ENCODE peak calls at places on chromosomes 13 and 19, in eight cellular contexts. One of them, this sample, is unnamed.

GRCh38 chr13:95481051-95481775 is 71.3 kb upstream of the CLDN10 start:
- DNase-seq in thoracic aorta: no peak
- DNase-seq in endothelial cell: no peak
- DNase-seq in activated CD4-positive, alpha-beta T cell treated with anti-CD3 and anti-CD28 coated beads for 4 hours: no peak
- DNase-seq in breast epithelium: no peak
- DNase-seq in posterior vena cava: no peak
- DNase-seq in activated CD8-positive, alpha-beta T cell treated with anti-CD3 and anti-CD28 coated beads for 36 hours: no peak
- DNase-seq in GM04504: no peak
- DNase-seq in this sample: peak; percentile 43

GRCh38 chr19:35414442-35414841 is 33.6 kb upstream of the FFAR2 start:
- DNase-seq in posterior vena cava: peak; percentile 13
- DNase-seq in GM04504: no peak
- DNase-seq in activated CD4-positive, alpha-beta T cell treated with anti-CD3 and anti-CD28 coated beads for 4 hours: no peak
- DNase-seq in breast epithelium: no peak
- DNase-seq in activated CD8-positive, alpha-beta T cell treated with anti-CD3 and anti-CD28 coated beads for 36 hours: peak; percentile 7
- DNase-seq in thoracic aorta: no peak
- DNase-seq in endothelial cell: no peak
- DNase-seq in this sample: no peak

GRCh38 chr19:32168606-32169005 is 176.8 kb upstream of the ZNF507 start:
- DNase-seq in breast epithelium: no peak
- DNase-seq in GM04504: no peak
- DNase-seq in endothelial cell: no peak
- DNase-seq in activated CD8-positive, alpha-beta T cell treated with anti-CD3 and anti-CD28 coated beads for 36 hours: no peak
- DNase-seq in posterior vena cava: no peak
- DNase-seq in activated CD4-positive, alpha-beta T cell treated with anti-CD3 and anti-CD28 coated beads for 4 hours: no peak
- DNase-seq in thoracic aorta: no peak
- DNase-seq in this sample: no peak

GRCh38 chr19:4969772-4970531 is 1.0 kb downstream of the KDM4B start:
- DNase-seq in GM04504: no peak
- DNase-seq in posterior vena cava: no peak
- DNase-seq in endothelial cell: no peak
- DNase-seq in thoracic aorta: no peak
- DNase-seq in breast epithelium: no peak
- DNase-seq in activated CD8-positive, alpha-beta T cell treated with anti-CD3 and anti-CD28 coated beads for 36 hours: peak; percentile 22
- DNase-seq in activated CD4-positive, alpha-beta T cell treated with anti-CD3 and anti-CD28 coated beads for 4 hours: no peak
- DNase-seq in this sample: peak; percentile 59

GRCh38 chr19:44577566-44577874 is 35.8 kb upstream of the IGSF23 start:
- DNase-seq in endothelial cell: no peak
- DNase-seq in thoracic aorta: no peak
- DNase-seq in activated CD8-positive, alpha-beta T cell treated with anti-CD3 and anti-CD28 coated beads for 36 hours: no peak
- DNase-seq in GM04504: no peak
- DNase-seq in breast epithelium: no peak
- DNase-seq in activated CD4-positive, alpha-beta T cell treated with anti-CD3 and anti-CD28 coated beads for 4 hours: no peak
- DNase-seq in posterior vena cava: no peak
- DNase-seq in this sample: no peak

GRCh38 chr13:42656136-42656535 is 82.2 kb downstream of the TNFSF11 start:
- DNase-seq in endothelial cell: no peak
- DNase-seq in GM04504: no peak
- DNase-seq in breast epithelium: no peak
- DNase-seq in thoracic aorta: no peak
- DNase-seq in activated CD8-positive, alpha-beta T cell treated with anti-CD3 and anti-CD28 coated beads for 36 hours: no peak
- DNase-seq in posterior vena cava: no peak
- DNase-seq in activated CD4-positive, alpha-beta T cell treated with anti-CD3 and anti-CD28 coated beads for 4 hours: no peak
- DNase-seq in this sample: no peak

GRCh38 chr19:6038634-6039405 is 60.9 kb upstream of the RANBP3 start:
- DNase-seq in breast epithelium: peak; percentile 39
- DNase-seq in thoracic aorta: no peak
- DNase-seq in endothelial cell: no peak
- DNase-seq in activated CD4-positive, alpha-beta T cell treated with anti-CD3 and anti-CD28 coated beads for 4 hours: no peak
- DNase-seq in GM04504: no peak
- DNase-seq in activated CD8-positive, alpha-beta T cell treated with anti-CD3 and anti-CD28 coated beads for 36 hours: peak; percentile 79
- DNase-seq in posterior vena cava: peak; percentile 13
- DNase-seq in this sample: no peak

GRCh38 chr19:17108453-17108784 is 32.8 kb downstream of the MYO9B start:
- DNase-seq in endothelial cell: no peak
- DNase-seq in activated CD8-positive, alpha-beta T cell treated with anti-CD3 and anti-CD28 coated beads for 36 hours: no peak
- DNase-seq in GM04504: no peak
- DNase-seq in breast epithelium: no peak
- DNase-seq in posterior vena cava: no peak
- DNase-seq in thoracic aorta: no peak
- DNase-seq in activated CD4-positive, alpha-beta T cell treated with anti-CD3 and anti-CD28 coated beads for 4 hours: no peak
- DNase-seq in this sample: no peak

GRCh38 chr13:98542568-98543379 is 34.1 kb downstream of the STK24 start:
- DNase-seq in GM04504: no peak
- DNase-seq in activated CD4-positive, alpha-beta T cell treated with anti-CD3 and anti-CD28 coated beads for 4 hours: no peak
- DNase-seq in posterior vena cava: no peak
- DNase-seq in endothelial cell: no peak
- DNase-seq in thoracic aorta: no peak
- DNase-seq in breast epithelium: no peak
- DNase-seq in activated CD8-positive, alpha-beta T cell treated with anti-CD3 and anti-CD28 coated beads for 36 hours: peak; percentile 62
- DNase-seq in this sample: peak; percentile 32

GRCh38 chr13:75650991-75651390 is 14.9 kb downstream of the LMO7 start:
- DNase-seq in posterior vena cava: no peak
- DNase-seq in activated CD4-positive, alpha-beta T cell treated with anti-CD3 and anti-CD28 coated beads for 4 hours: no peak
- DNase-seq in breast epithelium: no peak
- DNase-seq in GM04504: no peak
- DNase-seq in endothelial cell: no peak
- DNase-seq in activated CD8-positive, alpha-beta T cell treated with anti-CD3 and anti-CD28 coated beads for 36 hours: no peak
- DNase-seq in thoracic aorta: no peak
- DNase-seq in this sample: no peak

GRCh38 chr13:39461685-39462266 is 141.2 kb downstream of the LHFPL6 start:
- DNase-seq in activated CD8-positive, alpha-beta T cell treated with anti-CD3 and anti-CD28 coated beads for 36 hours: no peak
- DNase-seq in posterior vena cava: no peak
- DNase-seq in GM04504: no peak
- DNase-seq in endothelial cell: no peak
- DNase-seq in activated CD4-positive, alpha-beta T cell treated with anti-CD3 and anti-CD28 coated beads for 4 hours: no peak
- DNase-seq in breast epithelium: no peak
- DNase-seq in thoracic aorta: no peak
- DNase-seq in this sample: no peak

GRCh38 chr13:46607768-46608553 is 55.0 kb downstream of the LRCH1 start:
- DNase-seq in breast epithelium: no peak
- DNase-seq in endothelial cell: no peak
- DNase-seq in posterior vena cava: no peak
- DNase-seq in activated CD8-positive, alpha-beta T cell treated with anti-CD3 and anti-CD28 coated beads for 36 hours: peak; percentile 47
- DNase-seq in thoracic aorta: no peak
- DNase-seq in GM04504: no peak
- DNase-seq in activated CD4-positive, alpha-beta T cell treated with anti-CD3 and anti-CD28 coated beads for 4 hours: peak; percentile 9
- DNase-seq in this sample: no peak

GRCh38 chr19:52494518-52494917 is 33.0 kb upstream of the ZNF808 start:
- DNase-seq in activated CD4-positive, alpha-beta T cell treated with anti-CD3 and anti-CD28 coated beads for 4 hours: no peak
- DNase-seq in breast epithelium: no peak
- DNase-seq in thoracic aorta: no peak
- DNase-seq in posterior vena cava: no peak
- DNase-seq in activated CD8-positive, alpha-beta T cell treated with anti-CD3 and anti-CD28 coated beads for 36 hours: no peak
- DNase-seq in GM04504: no peak
- DNase-seq in endothelial cell: no peak
- DNase-seq in this sample: no peak

GRCh38 chr13:68810660-68811059 is 1297.0 kb upstream of the ATXN8OS start:
- DNase-seq in thoracic aorta: no peak
- DNase-seq in activated CD4-positive, alpha-beta T cell treated with anti-CD3 and anti-CD28 coated beads for 4 hours: no peak
- DNase-seq in activated CD8-positive, alpha-beta T cell treated with anti-CD3 and anti-CD28 coated beads for 36 hours: no peak
- DNase-seq in GM04504: no peak
- DNase-seq in posterior vena cava: no peak
- DNase-seq in breast epithelium: no peak
- DNase-seq in endothelial cell: no peak
- DNase-seq in this sample: peak; percentile 12

GRCh38 chr19:16957151-16957662 is 68.4 kb downstream of the F2RL3 start:
- DNase-seq in activated CD8-positive, alpha-beta T cell treated with anti-CD3 and anti-CD28 coated beads for 36 hours: no peak
- DNase-seq in breast epithelium: peak; percentile 28
- DNase-seq in activated CD4-positive, alpha-beta T cell treated with anti-CD3 and anti-CD28 coated beads for 4 hours: no peak
- DNase-seq in posterior vena cava: peak; percentile 58
- DNase-seq in GM04504: no peak
- DNase-seq in thoracic aorta: no peak
- DNase-seq in endothelial cell: no peak
- DNase-seq in this sample: peak; percentile 84

GRCh38 chr13:67062160-67062559 is 168.0 kb downstream of the PCDH9 start:
- DNase-seq in activated CD4-positive, alpha-beta T cell treated with anti-CD3 and anti-CD28 coated beads for 4 hours: no peak
- DNase-seq in breast epithelium: no peak
- DNase-seq in endothelial cell: no peak
- DNase-seq in thoracic aorta: no peak
- DNase-seq in activated CD8-positive, alpha-beta T cell treated with anti-CD3 and anti-CD28 coated beads for 36 hours: no peak
- DNase-seq in posterior vena cava: no peak
- DNase-seq in GM04504: no peak
- DNase-seq in this sample: no peak

GRCh38 chr19:34298891-34299510 is 44.6 kb downstream of the GARRE1 start:
- DNase-seq in GM04504: no peak
- DNase-seq in thoracic aorta: no peak
- DNase-seq in posterior vena cava: no peak
- DNase-seq in activated CD8-positive, alpha-beta T cell treated with anti-CD3 and anti-CD28 coated beads for 36 hours: no peak
- DNase-seq in breast epithelium: no peak
- DNase-seq in endothelial cell: no peak
- DNase-seq in activated CD4-positive, alpha-beta T cell treated with anti-CD3 and anti-CD28 coated beads for 4 hours: no peak
- DNase-seq in this sample: no peak

GRCh38 chr19:5466814-5467291 is 11.6 kb downstream of the ZNRF4 start:
- DNase-seq in activated CD4-positive, alpha-beta T cell treated with anti-CD3 and anti-CD28 coated beads for 4 hours: no peak
- DNase-seq in endothelial cell: no peak
- DNase-seq in GM04504: no peak
- DNase-seq in thoracic aorta: no peak
- DNase-seq in activated CD8-positive, alpha-beta T cell treated with anti-CD3 and anti-CD28 coated beads for 36 hours: no peak
- DNase-seq in breast epithelium: no peak
- DNase-seq in posterior vena cava: no peak
- DNase-seq in this sample: no peak

GRCh38 chr13:38697628-38698333 is 10.9 kb downstream of the FREM2 start:
- DNase-seq in breast epithelium: no peak
- DNase-seq in endothelial cell: peak; percentile 19
- DNase-seq in activated CD8-positive, alpha-beta T cell treated with anti-CD3 and anti-CD28 coated beads for 36 hours: no peak
- DNase-seq in posterior vena cava: no peak
- DNase-seq in thoracic aorta: no peak
- DNase-seq in activated CD4-positive, alpha-beta T cell treated with anti-CD3 and anti-CD28 coated beads for 4 hours: no peak
- DNase-seq in GM04504: no peak
- DNase-seq in this sample: peak; percentile 5

GRCh38 chr13:23986619-23987018 is 89.3 kb upstream of the C1QTNF9B start:
- DNase-seq in GM04504: peak; percentile 92
- DNase-seq in breast epithelium: no peak
- DNase-seq in posterior vena cava: no peak
- DNase-seq in endothelial cell: no peak
- DNase-seq in activated CD4-positive, alpha-beta T cell treated with anti-CD3 and anti-CD28 coated beads for 4 hours: no peak
- DNase-seq in thoracic aorta: no peak
- DNase-seq in activated CD8-positive, alpha-beta T cell treated with anti-CD3 and anti-CD28 coated beads for 36 hours: no peak
- DNase-seq in this sample: no peak

GRCh38 chr13:95262837-95263381 is 38.3 kb downstream of the ABCC4 start:
- DNase-seq in endothelial cell: no peak
- DNase-seq in activated CD8-positive, alpha-beta T cell treated with anti-CD3 and anti-CD28 coated beads for 36 hours: no peak
- DNase-seq in breast epithelium: no peak
- DNase-seq in activated CD4-positive, alpha-beta T cell treated with anti-CD3 and anti-CD28 coated beads for 4 hours: no peak
- DNase-seq in GM04504: no peak
- DNase-seq in posterior vena cava: no peak
- DNase-seq in thoracic aorta: no peak
- DNase-seq in this sample: no peak

GRCh38 chr19:18379803-18380747 is 5.9 kb upstream of the GDF15 start:
- DNase-seq in endothelial cell: no peak
- DNase-seq in posterior vena cava: peak; percentile 97
- DNase-seq in activated CD8-positive, alpha-beta T cell treated with anti-CD3 and anti-CD28 coated beads for 36 hours: no peak
- DNase-seq in activated CD4-positive, alpha-beta T cell treated with anti-CD3 and anti-CD28 coated beads for 4 hours: no peak
- DNase-seq in GM04504: peak; percentile 95
- DNase-seq in thoracic aorta: peak; percentile 86
- DNase-seq in breast epithelium: peak; percentile 94
- DNase-seq in this sample: no peak

GRCh38 chr19:49145485-49146407 is 9.4 kb downstream of the HRC start:
- DNase-seq in activated CD8-positive, alpha-beta T cell treated with anti-CD3 and anti-CD28 coated beads for 36 hours: peak; percentile 89
- DNase-seq in endothelial cell: peak; percentile 89
- DNase-seq in GM04504: peak; percentile 44
- DNase-seq in activated CD4-positive, alpha-beta T cell treated with anti-CD3 and anti-CD28 coated beads for 4 hours: peak; percentile 79
- DNase-seq in thoracic aorta: no peak
- DNase-seq in posterior vena cava: peak; percentile 93
- DNase-seq in breast epithelium: peak; percentile 77
- DNase-seq in this sample: peak; percentile 78

GRCh38 chr19:33460221-33460908 is 61.2 kb downstream of the PEPD start:
- DNase-seq in activated CD4-positive, alpha-beta T cell treated with anti-CD3 and anti-CD28 coated beads for 4 hours: no peak
- DNase-seq in GM04504: no peak
- DNase-seq in activated CD8-positive, alpha-beta T cell treated with anti-CD3 and anti-CD28 coated beads for 36 hours: no peak
- DNase-seq in endothelial cell: no peak
- DNase-seq in thoracic aorta: no peak
- DNase-seq in posterior vena cava: no peak
- DNase-seq in breast epithelium: peak; percentile 34
- DNase-seq in this sample: no peak

GRCh38 chr19:53553865-53554791 is 16.2 kb downstream of the ZNF331 start:
- DNase-seq in activated CD8-positive, alpha-beta T cell treated with anti-CD3 and anti-CD28 coated beads for 36 hours: peak; percentile 94
- DNase-seq in GM04504: peak; percentile 58
- DNase-seq in breast epithelium: peak; percentile 77
- DNase-seq in thoracic aorta: peak; percentile 56
- DNase-seq in posterior vena cava: peak; percentile 97
- DNase-seq in endothelial cell: peak; percentile 61
- DNase-seq in activated CD4-positive, alpha-beta T cell treated with anti-CD3 and anti-CD28 coated beads for 4 hours: peak; percentile 89
- DNase-seq in this sample: peak; percentile 44

GRCh38 chr19:18430417-18431144 is 7.4 kb downstream of the ISYNA1 start:
- DNase-seq in endothelial cell: no peak
- DNase-seq in activated CD8-positive, alpha-beta T cell treated with anti-CD3 and anti-CD28 coated beads for 36 hours: no peak
- DNase-seq in posterior vena cava: no peak
- DNase-seq in GM04504: no peak
- DNase-seq in breast epithelium: no peak
- DNase-seq in thoracic aorta: no peak
- DNase-seq in activated CD4-positive, alpha-beta T cell treated with anti-CD3 and anti-CD28 coated beads for 4 hours: no peak
- DNase-seq in this sample: no peak

GRCh38 chr19:45403781-45404556 is 900 bp downstream of the PPP1R13L start:
- DNase-seq in thoracic aorta: no peak
- DNase-seq in endothelial cell: peak; percentile 73
- DNase-seq in activated CD4-positive, alpha-beta T cell treated with anti-CD3 and anti-CD28 coated beads for 4 hours: peak; percentile 59
- DNase-seq in activated CD8-positive, alpha-beta T cell treated with anti-CD3 and anti-CD28 coated beads for 36 hours: peak; percentile 91
- DNase-seq in GM04504: no peak
- DNase-seq in breast epithelium: peak; percentile 81
- DNase-seq in posterior vena cava: no peak
- DNase-seq in this sample: peak; percentile 53

GRCh38 chr13:48038763-48039162 is 1.2 kb downstream of the NUDT15 start:
- DNase-seq in activated CD8-positive, alpha-beta T cell treated with anti-CD3 and anti-CD28 coated beads for 36 hours: no peak
- DNase-seq in endothelial cell: no peak
- DNase-seq in thoracic aorta: no peak
- DNase-seq in breast epithelium: no peak
- DNase-seq in activated CD4-positive, alpha-beta T cell treated with anti-CD3 and anti-CD28 coated beads for 4 hours: no peak
- DNase-seq in posterior vena cava: no peak
- DNase-seq in GM04504: no peak
- DNase-seq in this sample: peak; percentile 31

This sample was measured in NB4.